ENCODE peak calls at places on chromosomes 11 and 22, in nine cellular contexts. W, C, Q, G, R, K, V, Z and S are unnamed samples.
A peak's percentile ranks its signal among the peaks of the same experiment; 100 is the strongest.

GRCh38 chr11:118156531-118157185 is 4.0 kb upstream of the SCN4B start:
- DNase-seq in W (no peak), C (peak; percentile 26), Q (no peak), G (no peak), R (no peak), K (peak; percentile 22), V (no peak), Z (no peak), S (peak; percentile 16)

GRCh38 chr11:121886005-121886739 is 229.8 kb downstream of the BLID start:
- DNase-seq in W (no peak), C (no peak), Q (no peak), G (no peak), R (no peak), K (no peak), V (no peak), Z (peak; percentile 65), S (no peak)

GRCh38 chr11:73399159-73400090 is 23.2 kb downstream of the RELT start:
- DNase-seq in W (no peak), C (no peak), Q (no peak), G (peak; percentile 57), R (no peak), K (no peak), V (no peak), Z (no peak), S (no peak)

GRCh38 chr11:70240337-70240736 is 30.2 kb upstream of the PPFIA1 start:
- DNase-seq in W (no peak), C (no peak), Q (no peak), G (no peak), R (no peak), K (no peak), V (no peak), Z (no peak), S (no peak)

GRCh38 chr11:1565173-1565903 is 6.7 kb downstream of the DUSP8 start:
- DNase-seq in W (no peak), C (no peak), Q (no peak), G (no peak), R (no peak), K (no peak), V (no peak), Z (no peak), S (no peak)

GRCh38 chr22:27456696-27457503 is 344.7 kb downstream of the MN1 start:
- DNase-seq in W (peak; percentile 12), C (peak; percentile 44), Q (no peak), G (peak; percentile 86), R (no peak), K (no peak), V (no peak), Z (peak; percentile 96), S (no peak)

GRCh38 chr11:9761441-9761945 is 97.6 kb downstream of the SWAP70 start:
- DNase-seq in W (no peak), C (no peak), Q (no peak), G (no peak), R (no peak), K (no peak), V (no peak), Z (no peak), S (no peak)

GRCh38 chr22:50694099-50694498 is 21.5 kb downstream of the SHANK3 start:
- DNase-seq in W (no peak), C (no peak), Q (no peak), G (no peak), R (no peak), K (no peak), V (peak; percentile 35), Z (no peak), S (no peak)

GRCh38 chr22:23182289-23183106 is 2.2 kb downstream of the BCR start:
- DNase-seq in W (no peak), C (no peak), Q (no peak), G (no peak), R (no peak), K (peak; percentile 66), V (peak; percentile 67), Z (peak; percentile 20), S (peak; percentile 34)

GRCh38 chr11:65862941-65863888 is 3.0 kb downstream of the MUS81 start:
- DNase-seq in W (no peak), C (no peak), Q (no peak), G (no peak), R (no peak), K (no peak), V (peak; percentile 2), Z (no peak), S (no peak)

GRCh38 chr11:7677071-7677470 is 3.8 kb upstream of the CYB5R2 start:
- DNase-seq in W (no peak), C (no peak), Q (no peak), G (no peak), R (no peak), K (no peak), V (no peak), Z (peak; percentile 94), S (no peak)

GRCh38 chr22:18973264-18974031 is 37.4 kb upstream of the PRODH start:
- DNase-seq in W (no peak), C (no peak), Q (no peak), G (no peak), R (no peak), K (no peak), V (no peak), Z (no peak), S (no peak)

GRCh38 chr22:37295213-37295886 is 13.0 kb downstream of the CYTH4 start:
- DNase-seq in W (no peak), C (no peak), Q (no peak), G (no peak), R (no peak), K (no peak), V (no peak), Z (no peak), S (no peak)

GRCh38 chr11:121672630-121673487 is 220.1 kb upstream of the SORL1-AS1 start:
- DNase-seq in W (no peak), C (no peak), Q (no peak), G (no peak), R (no peak), K (no peak), V (no peak), Z (peak; percentile 41), S (no peak)

GRCh38 chr11:115503083-115503885 is 931 bp downstream of the CADM1 start:
- DNase-seq in W (no peak), C (peak; percentile 21), Q (peak; percentile 46), G (no peak), R (no peak), K (peak; percentile 50), V (peak; percentile 50), Z (peak; percentile 73), S (peak; percentile 5)

GRCh38 chr22:49155809-49156580 is 671.7 kb downstream of the BRD1 start:
- DNase-seq in W (no peak), C (no peak), Q (no peak), G (no peak), R (no peak), K (no peak), V (no peak), Z (no peak), S (no peak)

GRCh38 chr22:41003976-41004375 is 52.8 kb downstream of the RBX1 start:
- DNase-seq in W (no peak), C (no peak), Q (no peak), G (no peak), R (no peak), K (no peak), V (no peak), Z (no peak), S (no peak)

GRCh38 chr11:102518296-102519094 is 12.1 kb downstream of the MMP7 start:
- DNase-seq in W (no peak), C (no peak), Q (no peak), G (no peak), R (no peak), K (no peak), V (peak; percentile 16), Z (no peak), S (no peak)

GRCh38 chr11:44572884-44573283 is 7.4 kb downstream of the CD82 start:
- DNase-seq in W (no peak), C (no peak), Q (no peak), G (no peak), R (no peak), K (no peak), V (no peak), Z (no peak), S (no peak)

GRCh38 chr11:48169706-48170105 is 46.9 kb upstream of the OR4B1 start:
- DNase-seq in W (no peak), C (no peak), Q (no peak), G (peak; percentile 77), R (no peak), K (no peak), V (no peak), Z (peak; percentile 42), S (no peak)

GRCh38 chr11:14583252-14584105 is 60.1 kb upstream of the PDE3B start:
- DNase-seq in W (peak; percentile 86), C (no peak), Q (no peak), G (no peak), R (no peak), K (no peak), V (no peak), Z (no peak), S (peak; percentile 10)

GRCh38 chr11:65456418-65456817 is 33.8 kb downstream of the NEAT1 start:
- DNase-seq in W (no peak), C (no peak), Q (no peak), G (no peak), R (no peak), K (no peak), V (no peak), Z (peak; percentile 73), S (no peak)

GRCh38 chr11:6298605-6299004 is 21.7 kb downstream of the CAVIN3 start:
- DNase-seq in W (no peak), C (peak; percentile 50), Q (no peak), G (peak; percentile 30), R (no peak), K (peak; percentile 44), V (peak; percentile 55), Z (peak; percentile 50), S (peak; percentile 75)

GRCh38 chr11:132911186-132911585 is 621.1 kb downstream of the OPCML start:
- DNase-seq in W (no peak), C (no peak), Q (no peak), G (peak; percentile 30), R (no peak), K (no peak), V (no peak), Z (peak; percentile 82), S (no peak)

GRCh38 chr22:38479096-38479840 is 11.4 kb downstream of the KDELR3 start:
- DNase-seq in W (no peak), C (no peak), Q (no peak), G (no peak), R (no peak), K (no peak), V (no peak), Z (no peak), S (no peak)

GRCh38 chr11:75728992-75729391 is 11.4 kb downstream of the MOGAT2 start:
- DNase-seq in W (no peak), C (no peak), Q (no peak), G (no peak), R (no peak), K (no peak), V (no peak), Z (no peak), S (no peak)

GRCh38 chr11:19704213-19704612 is 8.4 kb upstream of the NAV2 start:
- DNase-seq in W (no peak), C (no peak), Q (no peak), G (no peak), R (no peak), K (no peak), V (no peak), Z (no peak), S (no peak)

GRCh38 chr22:42856179-42856864 is 751 bp downstream of the ARFGAP3 start:
- DNase-seq in W (no peak), C (no peak), Q (no peak), G (peak; percentile 40), R (peak; percentile 19), K (no peak), V (peak; percentile 64), Z (peak; percentile 58), S (peak; percentile 26)

GRCh38 chr11:87966744-87967143 is 208.5 kb downstream of the RAB38 start:
- DNase-seq in W (no peak), C (no peak), Q (no peak), G (no peak), R (no peak), K (no peak), V (no peak), Z (no peak), S (no peak)

GRCh38 chr11:119373917-119374631 is 7.4 kb downstream of the USP2 start:
- DNase-seq in W (peak; percentile 77), C (peak; percentile 52), Q (peak; percentile 63), G (peak; percentile 82), R (no peak), K (peak; percentile 78), V (peak; percentile 50), Z (peak; percentile 82), S (peak; percentile 80)

GRCh38 chr11:68412593-68413475 is 47.7 kb upstream of the PPP6R3 start:
- DNase-seq in W (no peak), C (no peak), Q (no peak), G (no peak), R (no peak), K (no peak), V (peak; percentile 93), Z (peak; percentile 39), S (no peak)